ENCODE peak calls at places on chromosomes 16 and 17, in ten cellular contexts. M, H, T, D, U, O, P, Q, V and R are unnamed samples.

GRCh38 chr16:55275869-55276268 is 48.1 kb upstream of the IRX6 start:
- DNase-seq in U (no peak), Q (no peak), O (no peak), D (no peak), H (no peak), T (no peak), M (no peak), V (no peak), P (no peak), R (no peak)

GRCh38 chr17:48582750-48583069 is 4.6 kb upstream of the HOXB4 start:
- DNase-seq in P (no peak), T (no peak), D (no peak), U (no peak), Q (no peak), V (no peak), H (no peak), O (no peak), M (no peak), R (no peak)

GRCh38 chr16:15490123-15490711 is 55.8 kb downstream of the BMERB1 start:
- DNase-seq in O (no peak), Q (no peak), T (no peak), V (no peak), U (no peak), M (no peak), P (no peak), H (no peak), D (no peak), R (no peak)

GRCh38 chr17:67519801-67520251 is 142.7 kb downstream of the PITPNC1 start:
- DNase-seq in P (no peak), Q (no peak), U (no peak), H (no peak), D (no peak), V (no peak), T (no peak), O (no peak), M (no peak), R (no peak)

GRCh38 chr17:39139137-39139516 is 12.3 kb downstream of the PLXDC1 start:
- DNase-seq in V (no peak), O (no peak), M (no peak), D (no peak), P (no peak), T (no peak), H (no peak), U (peak; percentile 95), Q (peak; percentile 84), R (no peak)

GRCh38 chr17:64412944-64413381 is 22.3 kb upstream of the PECAM1 start:
- DNase-seq in U (no peak), H (no peak), M (no peak), P (no peak), Q (no peak), O (no peak), T (no peak), D (no peak), V (no peak), R (no peak)

GRCh38 chr17:3835410-3836229 is 10.4 kb downstream of the NCBP3 start:
- DNase-seq in V (no peak), O (no peak), M (no peak), D (no peak), T (no peak), Q (no peak), U (peak; percentile 88), H (no peak), P (no peak), R (no peak)

GRCh38 chr17:27572665-27573064 is 58.3 kb upstream of the LGALS9 start:
- DNase-seq in U (peak; percentile 53), Q (peak; percentile 28), D (no peak), V (no peak), T (no peak), P (no peak), M (no peak), O (no peak), H (no peak), R (no peak)